ENCODE peak calls at places on chromosome 2, in eight cellular contexts. R is upper lobe of right lung, S is astrocyte of the cerebellum, U is A549, K is mesothelial cell of epicardium, T is GM13977, B is K562, A is Caco-2. L is an unnamed sample.

GRCh38 chr2:159748089-159748488 is 35.8 kb downstream of the MARCHF7 start:
- DNase-seq in R (no peak), S (no peak), U (no peak), K (no peak), T (no peak), B (no peak), A (no peak), L (no peak)

GRCh38 chr2:64325852-64326577 is 127.9 kb upstream of the LGALSL start:
- DNase-seq in R (no peak), S (no peak), U (no peak), K (no peak), T (peak), B (no peak), A (no peak), L (peak)

GRCh38 chr2:121285077-121285449 is at the start of gene TFCP2L1:
- DNase-seq in R (peak), S (no peak), U (peak), K (no peak), T (peak), B (peak), A (peak), L (no peak)

GRCh38 chr2:79530443-79530842 is 17.6 kb downstream of the CTNNA2 start:
- DNase-seq in R (no peak), S (no peak), U (no peak), K (no peak), T (no peak), B (no peak), A (no peak), L (no peak)

GRCh38 chr2:64650722-64651338 is 2.9 kb downstream of the SERTAD2 start:
- DNase-seq in R (no peak), S (no peak), U (no peak), K (no peak), T (no peak), B (no peak), A (peak), L (no peak)

GRCh38 chr2:148568597-148568996 is 76.0 kb upstream of the EPC2 start:
- DNase-seq in R (no peak), S (no peak), U (no peak), K (no peak), T (no peak), B (no peak), A (no peak), L (no peak)

GRCh38 chr2:17972991-17973390 is 94.5 kb downstream of the KCNS3 start:
- DNase-seq in R (no peak), S (no peak), U (no peak), K (no peak), T (no peak), B (no peak), A (no peak), L (no peak)

GRCh38 chr2:176079285-176079830 is 4.4 kb downstream of the EVX2 start:
- DNase-seq in R (no peak), S (no peak), U (peak), K (no peak), T (peak), B (no peak), A (no peak), L (no peak)

GRCh38 chr2:64175419-64176197 is 31.4 kb upstream of the PELI1 start:
- DNase-seq in R (no peak), S (no peak), U (no peak), K (no peak), T (no peak), B (no peak), A (no peak), L (no peak)

GRCh38 chr2:28683100-28683706 is 68.4 kb upstream of the PPP1CB start:
- DNase-seq in R (peak), S (peak), U (peak), K (peak), T (no peak), B (peak), A (peak), L (no peak)

GRCh38 chr2:159249955-159250723 is 36.4 kb downstream of the WDSUB1 start:
- DNase-seq in R (no peak), S (no peak), U (no peak), K (no peak), T (peak), B (no peak), A (peak), L (peak)

GRCh38 chr2:44934024-44934423 is 7.5 kb upstream of the SIX3 start:
- DNase-seq in R (no peak), S (no peak), U (no peak), K (no peak), T (peak), B (no peak), A (no peak), L (no peak)

GRCh38 chr2:148814143-148814852 is 60.7 kb upstream of the KIF5C start:
- DNase-seq in R (no peak), S (peak), U (no peak), K (no peak), T (no peak), B (no peak), A (no peak), L (no peak)

GRCh38 chr2:20617081-20617575 is 33.8 kb downstream of the HS1BP3 start:
- DNase-seq in R (peak), S (no peak), U (no peak), K (no peak), T (no peak), B (peak), A (peak), L (no peak)

GRCh38 chr2:23009545-23010149 is 375.3 kb upstream of the KLHL29 start:
- DNase-seq in R (no peak), S (peak), U (no peak), K (no peak), T (no peak), B (no peak), A (no peak), L (no peak)

GRCh38 chr2:42856106-42856860 is 63.9 kb upstream of the HAAO start:
- DNase-seq in R (peak), S (no peak), U (no peak), K (no peak), T (no peak), B (no peak), A (no peak), L (no peak)

GRCh38 chr2:42928692-42929576 is 136.6 kb upstream of the HAAO start:
- DNase-seq in R (peak), S (no peak), U (peak), K (no peak), T (no peak), B (peak), A (peak), L (no peak)

GRCh38 chr2:240508832-240509545 is 48.8 kb downstream of the ANKMY1 start:
- DNase-seq in R (no peak), S (no peak), U (no peak), K (no peak), T (no peak), B (no peak), A (peak), L (no peak)

GRCh38 chr2:127551221-127551930 is 15.9 kb downstream of the MYO7B start:
- DNase-seq in R (no peak), S (no peak), U (no peak), K (no peak), T (no peak), B (no peak), A (no peak), L (no peak)

GRCh38 chr2:8656160-8656641 is 25.7 kb upstream of the ID2 start:
- DNase-seq in R (no peak), S (no peak), U (no peak), K (no peak), T (no peak), B (no peak), A (no peak), L (no peak)

GRCh38 chr2:150485871-150486538 is 1.5 kb downstream of the RND3 start:
- DNase-seq in R (peak), S (no peak), U (peak), K (peak), T (peak), B (no peak), A (peak), L (peak)

GRCh38 chr2:141557329-141558098 is 573.3 kb downstream of the LRP1B start:
- DNase-seq in R (no peak), S (peak), U (no peak), K (no peak), T (no peak), B (no peak), A (no peak), L (no peak)

GRCh38 chr2:16406497-16406896 is 259.1 kb downstream of the CYRIA start:
- DNase-seq in R (no peak), S (no peak), U (no peak), K (no peak), T (no peak), B (no peak), A (no peak), L (no peak)

GRCh38 chr2:38416296-38417036 is 39.4 kb upstream of the ATL2 start:
- DNase-seq in R (no peak), S (no peak), U (no peak), K (no peak), T (no peak), B (no peak), A (no peak), L (no peak)

GRCh38 chr2:43417296-43417695 is 178.5 kb downstream of the THADA start:
- DNase-seq in R (no peak), S (no peak), U (no peak), K (no peak), T (no peak), B (no peak), A (no peak), L (no peak)

GRCh38 chr2:101251844-101252407 is 760 bp upstream of the CNOT11 start:
- DNase-seq in R (no peak), S (no peak), U (peak), K (peak), T (no peak), B (no peak), A (peak), L (no peak)
- TF ChIP-seq CTCF in R (peak), S (peak), U (peak), K (peak), T (peak), B (peak), A (peak), L (peak)

DNA sequence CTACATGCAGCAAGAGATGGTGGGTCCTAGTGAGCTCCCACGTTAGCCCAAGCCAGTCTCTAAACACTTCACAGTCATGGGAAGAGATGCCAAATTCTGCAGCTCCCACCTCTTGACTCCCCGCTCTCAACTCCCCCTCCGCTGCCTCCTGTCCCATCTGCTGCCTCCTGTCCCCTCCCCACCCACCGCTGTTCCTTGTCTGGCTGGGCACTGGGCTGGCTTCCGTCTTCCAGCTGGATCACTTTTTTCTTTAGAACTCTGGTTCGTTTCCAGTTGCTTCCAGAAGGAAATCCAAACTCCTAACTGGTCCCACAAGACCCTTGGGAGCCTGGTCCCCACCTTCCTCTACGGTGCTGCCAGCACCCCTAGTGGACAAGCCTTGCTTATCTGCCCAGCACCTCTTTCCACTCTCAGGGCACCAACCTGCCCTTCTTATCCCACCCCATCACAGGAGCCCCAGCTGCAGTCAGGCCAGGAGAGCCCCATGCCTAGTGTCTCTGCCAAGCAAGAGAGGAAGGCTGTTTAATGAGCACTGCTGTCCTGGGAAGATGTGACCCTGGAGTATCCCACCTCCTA is 12.1 kb upstream of the TWIST2 start:
- DNase-seq in R (no peak), S (no peak), U (no peak), K (no peak), T (no peak), B (no peak), A (no peak), L (no peak)
- TF ChIP-seq CTCF in R (no peak), S (peak), U (no peak), K (no peak), T (peak), B (no peak), A (peak), L (no peak)

DNA sequence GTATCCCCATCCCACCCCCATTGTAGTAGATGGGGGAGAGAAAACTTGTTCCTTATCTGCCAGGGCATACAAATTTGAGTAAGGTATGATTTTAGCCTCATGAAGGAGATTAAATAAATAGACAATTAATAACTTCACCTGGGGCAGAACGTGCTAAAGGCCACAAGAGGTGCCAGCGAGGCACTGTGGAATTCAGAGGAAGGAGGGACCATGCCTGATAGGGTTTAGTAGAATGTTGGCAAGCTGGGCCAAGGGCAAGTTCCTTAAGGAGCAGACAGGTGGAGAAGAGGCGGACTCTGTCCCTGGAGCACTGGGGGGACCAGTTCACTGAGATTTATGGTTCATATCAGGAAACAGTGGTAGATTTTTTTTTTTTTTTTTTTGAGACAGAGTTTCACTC is 22.5 kb downstream of the STAMBP start:
- DNase-seq in R (no peak), S (no peak), U (peak), K (no peak), T (no peak), B (no peak), A (no peak), L (no peak)
- TF ChIP-seq CTCF in R (no peak), S (peak), U (peak), K (no peak), T (peak), B (peak), A (no peak), L (peak)

GRCh38 chr2:230796280-230796862 is 68.4 kb upstream of the ITM2C start:
- DNase-seq in R (no peak), S (peak), U (no peak), K (no peak), T (no peak), B (no peak), A (no peak), L (no peak)

GRCh38 chr2:230797515-230798495 is 66.9 kb upstream of the ITM2C start:
- DNase-seq in R (no peak), S (no peak), U (no peak), K (no peak), T (peak), B (no peak), A (no peak), L (peak)

GRCh38 chr2:230795856-230796255 is 68.9 kb upstream of the ITM2C start:
- DNase-seq in R (no peak), S (no peak), U (no peak), K (no peak), T (no peak), B (no peak), A (no peak), L (no peak)

GRCh38 chr2:230794472-230794871 is 70.3 kb upstream of the ITM2C start:
- DNase-seq in R (no peak), S (no peak), U (no peak), K (no peak), T (no peak), B (no peak), A (no peak), L (no peak)

GRCh38 chr2:230798769-230799399 is 65.9 kb upstream of the ITM2C start:
- DNase-seq in R (no peak), S (peak), U (peak), K (no peak), T (peak), B (peak), A (no peak), L (peak)
- TF ChIP-seq CTCF in R (peak), S (peak), U (peak), K (peak), T (peak), B (peak), A (peak), L (peak)

DNA sequence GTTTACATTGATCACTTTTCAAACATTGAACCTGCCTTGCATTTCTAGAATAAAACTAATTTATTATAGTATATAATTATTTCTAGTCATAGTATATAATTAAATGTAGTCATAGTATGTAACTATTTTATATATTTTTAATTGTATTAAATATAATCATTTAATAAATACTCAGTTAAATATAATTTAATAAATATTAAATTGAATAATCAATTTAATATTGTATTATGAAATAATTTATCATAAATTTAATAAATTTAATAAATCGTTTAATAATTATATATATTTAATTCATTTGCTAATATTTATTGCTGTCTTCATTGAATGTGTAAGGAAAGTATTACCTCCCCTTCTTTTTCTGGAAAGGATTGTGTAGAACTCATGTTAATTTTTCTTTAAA is 225.6 kb upstream of the NRP2 start:
- DNase-seq in R (no peak), S (no peak), U (no peak), K (no peak), T (no peak), B (no peak), A (no peak), L (no peak)
- TF ChIP-seq CTCF in R (no peak), S (no peak), U (no peak), K (no peak), T (no peak), B (no peak), A (no peak), L (no peak)

GRCh38 chr2:216139884-216140283 is 30.7 kb downstream of the XRCC5 start:
- DNase-seq in R (no peak), S (no peak), U (peak), K (no peak), T (peak), B (peak), A (no peak), L (peak)
- TF ChIP-seq CTCF in R (peak), S (peak), U (peak), K (peak), T (peak), B (peak), A (peak), L (peak)

GRCh38 chr2:97713296-97714083 is at the start of gene ZAP70:
- DNase-seq in R (peak), S (no peak), U (no peak), K (no peak), T (no peak), B (no peak), A (peak), L (no peak)

GRCh38 chr2:97714084-97714949 is 941 bp downstream of the ZAP70 start:
- DNase-seq in R (peak), S (no peak), U (no peak), K (no peak), T (no peak), B (no peak), A (peak), L (no peak)

GRCh38 chr2:97714950-97715652 is 1.7 kb downstream of the ZAP70 start:
- DNase-seq in R (peak), S (no peak), U (no peak), K (no peak), T (no peak), B (no peak), A (peak), L (no peak)

GRCh38 chr2:97711394-97711711 is 2.0 kb upstream of the ZAP70 start:
- DNase-seq in R (no peak), S (no peak), U (no peak), K (no peak), T (no peak), B (no peak), A (no peak), L (no peak)

DNA sequence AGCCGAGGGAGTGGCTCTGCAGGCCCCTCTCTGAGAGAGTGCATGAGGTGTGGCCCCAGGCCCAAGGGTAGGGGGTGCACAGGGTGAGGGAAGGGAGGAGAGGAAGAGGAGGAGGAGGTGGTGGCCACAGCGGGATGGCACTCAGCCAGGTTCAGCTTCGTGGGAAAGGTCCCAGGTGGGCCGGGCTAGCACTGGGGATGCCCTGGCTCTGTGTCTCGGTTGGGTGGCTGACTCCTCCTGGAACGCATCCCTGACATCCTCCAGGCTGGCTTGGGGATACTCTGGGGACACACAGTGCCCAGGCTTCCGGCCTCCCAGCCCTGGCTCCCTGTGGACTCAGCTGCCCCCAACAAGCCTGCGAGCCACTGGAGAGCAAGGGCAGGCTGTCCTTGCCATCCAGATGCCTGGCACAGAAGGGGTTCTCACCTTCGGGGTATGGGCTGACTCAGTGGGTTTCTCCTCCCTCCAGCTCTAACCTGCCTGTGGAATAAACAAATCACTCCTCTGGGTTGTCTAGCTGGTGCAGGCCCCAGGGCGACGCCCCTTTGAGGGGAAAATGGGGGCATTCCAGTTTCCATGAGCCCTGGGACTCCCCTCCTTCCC is 582 bp upstream of the ZAP70 start:
- DNase-seq in R (peak), S (no peak), U (no peak), K (no peak), T (no peak), B (no peak), A (no peak), L (no peak)
- TF ChIP-seq CTCF in R (no peak), S (no peak), U (no peak), K (no peak), T (no peak), B (no peak), A (no peak), L (no peak)

L was measured in GM10248.